ENCODE peak calls at places on chromosomes 1 and 21, in six cellular contexts. One of them, this sample, is unnamed.

GRCh38 chr1:197958438-197958837 is 41.3 kb downstream of the LHX9 start:
- DNase-seq in body of pancreas: peak
- DNase-seq in dorsolateral prefrontal cortex: no peak
- DNase-seq in mucosa of descending colon: no peak
- DNase-seq in ovary: no peak
- DNase-seq in foreskin fibroblast: no peak
- DNase-seq in this sample: no peak

GRCh38 chr1:97433520-97434175 is 487.2 kb downstream of the DPYD start:
- DNase-seq in body of pancreas: no peak
- DNase-seq in dorsolateral prefrontal cortex: no peak
- DNase-seq in mucosa of descending colon: no peak
- DNase-seq in ovary: no peak
- DNase-seq in foreskin fibroblast: peak
- DNase-seq in this sample: no peak

GRCh38 chr1:115811140-115811828 is 29.6 kb downstream of the NHLH2 start:
- DNase-seq in body of pancreas: peak
- DNase-seq in dorsolateral prefrontal cortex: no peak
- DNase-seq in mucosa of descending colon: peak
- DNase-seq in ovary: no peak
- DNase-seq in foreskin fibroblast: no peak
- DNase-seq in this sample: no peak

GRCh38 chr1:219066631-219067349 is 106.9 kb upstream of the LYPLAL1 start:
- DNase-seq in body of pancreas: no peak
- DNase-seq in dorsolateral prefrontal cortex: no peak
- DNase-seq in mucosa of descending colon: no peak
- DNase-seq in ovary: no peak
- DNase-seq in foreskin fibroblast: peak
- DNase-seq in this sample: no peak

GRCh38 chr1:216502528-216503162 is 79.4 kb upstream of the USH2A start:
- DNase-seq in body of pancreas: no peak
- DNase-seq in dorsolateral prefrontal cortex: no peak
- DNase-seq in mucosa of descending colon: no peak
- DNase-seq in ovary: no peak
- DNase-seq in foreskin fibroblast: no peak
- DNase-seq in this sample: no peak

GRCh38 chr1:8821084-8821483 is 3.6 kb upstream of the RERE start:
- DNase-seq in body of pancreas: no peak
- DNase-seq in dorsolateral prefrontal cortex: no peak
- DNase-seq in mucosa of descending colon: no peak
- DNase-seq in ovary: no peak
- DNase-seq in foreskin fibroblast: no peak
- DNase-seq in this sample: no peak

GRCh38 chr21:30408782-30409494 is 13.1 kb downstream of the KRTAP13-1 start:
- DNase-seq in body of pancreas: peak
- DNase-seq in dorsolateral prefrontal cortex: no peak
- DNase-seq in mucosa of descending colon: peak
- DNase-seq in ovary: no peak
- DNase-seq in foreskin fibroblast: peak
- DNase-seq in this sample: peak

GRCh38 chr1:211522804-211523203 is 30.8 kb upstream of the RD3 start:
- DNase-seq in body of pancreas: no peak
- DNase-seq in dorsolateral prefrontal cortex: no peak
- DNase-seq in mucosa of descending colon: no peak
- DNase-seq in ovary: no peak
- DNase-seq in foreskin fibroblast: no peak
- DNase-seq in this sample: no peak

GRCh38 chr1:7418442-7419080 is 352.5 kb upstream of the VAMP3 start:
- DNase-seq in body of pancreas: no peak
- DNase-seq in dorsolateral prefrontal cortex: peak
- DNase-seq in mucosa of descending colon: no peak
- DNase-seq in ovary: peak
- DNase-seq in foreskin fibroblast: no peak
- DNase-seq in this sample: no peak

DNA sequence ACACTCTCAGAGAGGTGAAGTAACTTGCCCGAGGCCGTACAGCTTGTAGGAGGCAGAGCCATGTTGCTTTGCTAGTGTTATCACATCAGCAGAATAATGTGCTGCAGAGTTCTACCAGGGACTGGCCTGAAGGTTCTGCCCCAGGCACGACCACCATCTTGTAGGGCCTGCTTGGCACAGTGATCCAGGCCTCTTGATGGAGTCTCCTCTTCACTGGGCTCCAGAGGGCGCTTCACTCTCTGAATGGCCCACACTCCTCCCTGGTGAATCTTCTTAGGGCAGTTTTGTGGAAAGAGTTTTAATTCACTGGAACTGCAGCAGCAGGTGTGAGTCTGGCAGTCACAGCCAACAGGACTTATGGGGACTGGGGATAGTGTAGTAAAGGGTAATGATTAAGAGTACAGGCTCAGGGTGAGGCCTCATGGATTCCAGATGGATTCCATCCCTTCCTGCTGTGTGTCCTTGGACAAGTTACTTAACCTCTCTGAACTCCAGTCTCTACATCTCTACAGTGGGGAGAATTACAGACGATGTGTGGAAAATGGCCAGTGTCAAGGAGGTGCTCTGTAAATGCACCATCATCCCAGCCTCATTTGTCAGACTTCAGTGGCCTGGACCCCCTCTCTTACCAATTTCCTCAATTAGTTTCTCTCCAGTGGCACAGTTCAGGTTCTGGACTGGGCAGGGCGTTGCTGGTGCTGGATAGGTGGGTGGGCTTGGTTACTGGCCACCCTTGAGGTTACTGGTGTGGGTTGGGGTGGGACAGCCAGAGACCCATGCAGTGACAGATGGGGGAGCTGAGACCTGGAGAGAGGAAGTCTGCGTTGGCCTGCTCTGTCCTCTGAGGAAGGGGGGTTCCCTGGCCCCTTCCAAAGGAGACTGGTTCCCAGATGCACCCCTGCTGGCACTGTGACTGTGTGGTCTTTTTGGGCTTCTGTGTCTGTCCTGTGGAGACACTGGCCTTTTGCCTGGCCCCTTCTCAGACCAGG is 45.9 kb upstream of the CSF3R start:
- DNase-seq in body of pancreas: no peak
- DNase-seq in dorsolateral prefrontal cortex: no peak
- DNase-seq in mucosa of descending colon: no peak
- DNase-seq in ovary: no peak
- DNase-seq in foreskin fibroblast: no peak
- DNase-seq in this sample: no peak
- TF ChIP-seq CTCF in body of pancreas: no peak
- TF ChIP-seq CTCF in dorsolateral prefrontal cortex: no peak
- TF ChIP-seq CTCF in mucosa of descending colon: no peak
- TF ChIP-seq CTCF in ovary: no peak
- TF ChIP-seq CTCF in foreskin fibroblast: no peak
- TF ChIP-seq CTCF in this sample: no peak

DNA sequence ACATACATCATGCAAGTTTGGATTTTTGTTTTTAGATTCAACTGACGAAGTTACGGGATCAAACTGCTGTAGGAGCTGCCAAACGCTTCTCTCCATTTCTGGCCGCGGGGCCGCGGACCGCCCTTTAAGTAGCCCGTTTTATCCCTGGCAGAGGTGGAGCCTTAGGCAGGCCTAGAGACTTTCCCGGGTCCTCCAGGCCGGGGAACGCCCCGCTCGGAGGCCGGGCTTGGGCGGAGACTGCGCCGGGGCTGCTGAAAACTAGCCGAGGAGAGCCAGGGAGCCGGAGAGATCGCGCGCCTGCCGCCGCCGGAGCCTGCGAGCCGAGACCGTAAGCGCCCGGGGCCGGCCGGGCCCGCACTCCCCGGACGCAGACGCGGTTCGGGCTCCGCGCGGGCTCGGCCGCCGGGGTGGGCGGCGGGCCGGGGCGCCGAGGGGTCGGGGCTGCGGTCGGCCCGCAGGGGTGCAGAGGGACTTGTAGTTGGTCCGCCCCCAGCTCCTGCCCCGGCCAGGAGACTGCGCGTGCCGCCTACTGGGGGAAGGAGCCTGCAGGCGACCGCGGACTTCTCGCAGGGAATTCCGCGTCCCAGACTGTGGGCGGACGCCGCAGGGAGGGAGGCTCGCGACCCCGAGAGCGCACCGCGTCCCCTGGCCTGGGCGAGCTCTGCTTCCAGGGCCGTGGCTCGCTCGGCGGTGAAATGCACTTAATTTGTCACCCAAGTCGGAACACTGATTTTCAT is at the start of gene EPHX1:
- DNase-seq in body of pancreas: peak
- DNase-seq in dorsolateral prefrontal cortex: peak
- DNase-seq in mucosa of descending colon: peak
- DNase-seq in ovary: peak
- DNase-seq in foreskin fibroblast: peak
- DNase-seq in this sample: peak
- TF ChIP-seq CTCF in body of pancreas: peak
- TF ChIP-seq CTCF in dorsolateral prefrontal cortex: peak
- TF ChIP-seq CTCF in mucosa of descending colon: no peak
- TF ChIP-seq CTCF in ovary: peak
- TF ChIP-seq CTCF in foreskin fibroblast: no peak
- TF ChIP-seq CTCF in this sample: peak

GRCh38 chr1:27658951-27659496 is 13.0 kb downstream of the IFI6 start:
- DNase-seq in body of pancreas: peak
- DNase-seq in dorsolateral prefrontal cortex: no peak
- DNase-seq in mucosa of descending colon: peak
- DNase-seq in ovary: no peak
- DNase-seq in foreskin fibroblast: peak
- DNase-seq in this sample: peak
- TF ChIP-seq CTCF in body of pancreas: no peak
- TF ChIP-seq CTCF in dorsolateral prefrontal cortex: no peak
- TF ChIP-seq CTCF in mucosa of descending colon: no peak
- TF ChIP-seq CTCF in ovary: no peak
- TF ChIP-seq CTCF in foreskin fibroblast: no peak
- TF ChIP-seq CTCF in this sample: no peak

DNA sequence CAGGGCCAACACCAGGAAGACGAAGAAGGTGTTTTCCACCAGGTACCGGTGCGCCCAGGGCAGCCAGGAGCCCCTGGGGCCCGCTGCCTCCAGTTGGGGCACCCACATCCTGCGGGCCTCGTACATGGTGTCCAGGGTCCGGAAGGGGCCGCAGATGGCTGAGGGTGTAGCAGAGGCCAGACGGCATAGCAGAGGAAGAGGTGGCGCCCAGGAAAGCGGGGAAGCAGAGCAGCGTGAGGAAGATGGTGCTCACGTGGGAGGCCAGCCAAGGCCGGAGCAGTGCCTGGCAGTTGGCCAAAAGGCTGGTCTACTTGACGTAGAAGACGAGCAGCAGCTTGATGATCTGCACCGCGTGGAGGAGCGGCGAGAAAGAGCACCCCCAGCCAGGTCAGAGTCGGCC is 40.4 kb downstream of the ZNF691 start:
- DNase-seq in body of pancreas: no peak
- DNase-seq in dorsolateral prefrontal cortex: no peak
- DNase-seq in mucosa of descending colon: no peak
- DNase-seq in ovary: no peak
- DNase-seq in foreskin fibroblast: no peak
- DNase-seq in this sample: no peak
- TF ChIP-seq CTCF in body of pancreas: no peak
- TF ChIP-seq CTCF in dorsolateral prefrontal cortex: no peak
- TF ChIP-seq CTCF in mucosa of descending colon: no peak
- TF ChIP-seq CTCF in ovary: no peak
- TF ChIP-seq CTCF in foreskin fibroblast: no peak
- TF ChIP-seq CTCF in this sample: no peak

GRCh38 chr21:37873655-37874054 is 42.6 kb downstream of the KCNJ6 start:
- DNase-seq in body of pancreas: no peak
- DNase-seq in dorsolateral prefrontal cortex: no peak
- DNase-seq in mucosa of descending colon: peak
- DNase-seq in ovary: no peak
- DNase-seq in foreskin fibroblast: peak
- DNase-seq in this sample: no peak
- TF ChIP-seq CTCF in body of pancreas: no peak
- TF ChIP-seq CTCF in dorsolateral prefrontal cortex: no peak
- TF ChIP-seq CTCF in mucosa of descending colon: no peak
- TF ChIP-seq CTCF in ovary: no peak
- TF ChIP-seq CTCF in foreskin fibroblast: peak
- TF ChIP-seq CTCF in this sample: no peak

DNA sequence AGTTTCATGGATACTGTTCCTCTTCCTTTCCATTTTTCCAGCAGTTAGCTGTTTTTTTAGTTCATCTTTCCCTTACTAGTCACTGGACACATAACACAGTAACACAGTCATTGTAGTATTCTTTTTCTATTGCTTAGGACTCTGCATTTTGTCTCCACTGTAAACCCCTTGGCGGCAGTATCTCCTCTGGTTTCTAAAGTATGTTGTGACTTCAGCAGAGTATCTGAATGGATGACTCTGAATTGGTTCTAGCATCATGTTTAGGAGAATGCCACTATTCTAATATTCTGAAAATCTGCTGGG is 2.2 kb downstream of the CDC7 start:
- DNase-seq in body of pancreas: no peak
- DNase-seq in dorsolateral prefrontal cortex: no peak
- DNase-seq in mucosa of descending colon: no peak
- DNase-seq in ovary: no peak
- DNase-seq in foreskin fibroblast: peak
- DNase-seq in this sample: no peak
- TF ChIP-seq CTCF in body of pancreas: no peak
- TF ChIP-seq CTCF in dorsolateral prefrontal cortex: no peak
- TF ChIP-seq CTCF in mucosa of descending colon: no peak
- TF ChIP-seq CTCF in ovary: no peak
- TF ChIP-seq CTCF in foreskin fibroblast: no peak
- TF ChIP-seq CTCF in this sample: peak

GRCh38 chr1:33500547-33500946 is 28.1 kb downstream of the ZSCAN20 start:
- DNase-seq in body of pancreas: no peak
- DNase-seq in dorsolateral prefrontal cortex: no peak
- DNase-seq in mucosa of descending colon: no peak
- DNase-seq in ovary: no peak
- DNase-seq in foreskin fibroblast: peak
- DNase-seq in this sample: no peak
- TF ChIP-seq CTCF in body of pancreas: no peak
- TF ChIP-seq CTCF in dorsolateral prefrontal cortex: no peak
- TF ChIP-seq CTCF in mucosa of descending colon: no peak
- TF ChIP-seq CTCF in ovary: no peak
- TF ChIP-seq CTCF in foreskin fibroblast: no peak
- TF ChIP-seq CTCF in this sample: peak

GRCh38 chr1:181910905-181911304 is 150.6 kb downstream of the ZNF648 start:
- DNase-seq in body of pancreas: no peak
- DNase-seq in dorsolateral prefrontal cortex: no peak
- DNase-seq in mucosa of descending colon: no peak
- DNase-seq in ovary: no peak
- DNase-seq in foreskin fibroblast: no peak
- DNase-seq in this sample: no peak
- TF ChIP-seq CTCF in body of pancreas: no peak
- TF ChIP-seq CTCF in dorsolateral prefrontal cortex: no peak
- TF ChIP-seq CTCF in mucosa of descending colon: no peak
- TF ChIP-seq CTCF in ovary: no peak
- TF ChIP-seq CTCF in foreskin fibroblast: no peak
- TF ChIP-seq CTCF in this sample: peak

DNA sequence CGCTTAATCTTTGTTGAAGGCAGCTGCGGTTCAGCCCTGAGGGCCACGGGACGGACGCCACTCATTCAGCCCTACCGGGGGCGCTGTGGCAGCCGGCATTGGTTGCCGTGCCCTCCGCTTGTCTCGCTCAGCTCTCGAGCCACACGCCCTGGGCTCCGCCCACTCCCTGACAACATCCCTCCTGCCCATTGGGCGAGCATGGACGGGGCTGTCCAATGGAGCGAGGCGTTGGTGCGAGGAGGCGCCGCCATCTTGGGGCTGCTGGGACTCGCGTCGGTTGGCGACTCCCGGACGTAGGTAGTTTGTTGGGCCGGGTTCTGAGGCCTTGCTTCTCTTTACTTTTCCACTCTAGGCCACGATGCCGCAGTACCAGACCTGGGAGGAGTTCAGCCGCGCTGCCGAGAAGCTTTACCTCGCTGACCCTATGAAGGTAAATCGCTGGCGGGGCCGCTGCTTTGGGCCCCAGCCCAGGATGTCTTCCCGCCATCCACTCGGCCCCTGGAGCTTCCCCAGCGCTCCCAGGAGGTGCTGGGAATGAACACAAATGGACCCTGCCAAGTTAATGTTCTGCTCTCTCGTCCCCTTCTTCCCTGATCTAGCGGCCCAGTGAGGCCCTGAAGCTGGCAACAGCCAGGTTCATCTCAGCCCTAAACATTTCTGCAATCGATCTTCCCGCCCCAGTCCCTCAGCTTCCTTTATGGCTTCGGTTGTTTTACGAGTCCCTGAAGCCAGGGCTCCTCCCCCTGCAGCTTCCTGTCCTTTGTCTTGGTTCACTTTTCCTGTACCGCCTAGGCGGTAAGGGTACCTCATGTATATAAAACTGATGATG is at the start of gene SRP9:
- DNase-seq in body of pancreas: peak
- DNase-seq in dorsolateral prefrontal cortex: peak
- DNase-seq in mucosa of descending colon: peak
- DNase-seq in ovary: peak
- DNase-seq in foreskin fibroblast: peak
- DNase-seq in this sample: peak
- TF ChIP-seq CTCF in body of pancreas: peak
- TF ChIP-seq CTCF in dorsolateral prefrontal cortex: peak
- TF ChIP-seq CTCF in mucosa of descending colon: peak
- TF ChIP-seq CTCF in ovary: peak
- TF ChIP-seq CTCF in foreskin fibroblast: peak
- TF ChIP-seq CTCF in this sample: peak

This sample was measured in kidney epithelial cell.